ENCODE peak calls at places on chromosome 19, in four cellular contexts. G is stimulated activated CD8-positive, alpha-beta memory T cell treated with anti-CD3 and anti-CD28 coated beads, Interleukin-15, amount 100 ng/mL, for 24 hours; V is activated naive CD4-positive, alpha-beta T cell treated with anti-CD3 and anti-CD28 coated beads, Interleukin-2, amount 10 ng/mL, durations not matched to agents 7 days and 5 days; S is A549. O is an unnamed sample.
A peak's percentile ranks its signal among the peaks of the same experiment; 100 is the strongest.

GRCh38 chr19:55196803-55197202 is 12.5 kb downstream of the PTPRH start:
- DNase-seq in G (no peak), V (no peak), S (peak; percentile 64), O (no peak)

GRCh38 chr19:56301152-56301551 is 13.5 kb downstream of the ZSCAN5A start:
- DNase-seq in G (no peak), V (no peak), S (no peak), O (no peak)

GRCh38 chr19:12943437-12944044 is 2.1 kb upstream of the RAD23A start:
- DNase-seq in G (no peak), V (no peak), S (no peak), O (no peak)

GRCh38 chr19:45852941-45853340 is 10.0 kb downstream of the SYMPK start:
- DNase-seq in G (no peak), V (no peak), S (no peak), O (no peak)

GRCh38 chr19:44912854-44913253 is 1.6 kb upstream of the APOC1 start:
- DNase-seq in G (no peak), V (no peak), S (no peak), O (no peak)

GRCh38 chr19:55146648-55147218 is 2.3 kb downstream of the TNNT1 start:
- DNase-seq in G (no peak), V (no peak), S (peak; percentile 85), O (no peak)

GRCh38 chr19:21593008-21593427 is 87.6 kb downstream of the ZNF429 start:
- DNase-seq in G (no peak), V (no peak), S (no peak), O (no peak)

GRCh38 chr19:40398417-40399056 is 8.6 kb upstream of the HIPK4 start:
- DNase-seq in G (peak; percentile 21), V (peak; percentile 80), S (peak; percentile 57), O (no peak)

GRCh38 chr19:1014161-1015060 is 6.5 kb downstream of the TMEM259 start:
- DNase-seq in G (no peak), V (no peak), S (no peak), O (no peak)

GRCh38 chr19:18203408-18203862 is 407 bp downstream of the RAB3A start:
- DNase-seq in G (no peak), V (peak; percentile 71), S (no peak), O (no peak)

GRCh38 chr19:11451942-11452813 is 16.7 kb downstream of the PRKCSH start:
- DNase-seq in G (no peak), V (no peak), S (no peak), O (no peak)

GRCh38 chr19:15180451-15181390 is 20.1 kb downstream of the NOTCH3 start:
- DNase-seq in G (no peak), V (no peak), S (no peak), O (no peak)

GRCh38 chr19:10516671-10517286 is 468 bp downstream of the S1PR5 start:
- DNase-seq in G (no peak), V (peak; percentile 23), S (no peak), O (no peak)

GRCh38 chr19:44003461-44004134 is 841 bp downstream of the ZNF230 start:
- DNase-seq in G (no peak), V (peak; percentile 28), S (no peak), O (peak; percentile 8)

GRCh38 chr19:50723069-50723468 is at the start of gene CLEC11A:
- DNase-seq in G (no peak), V (no peak), S (no peak), O (peak; percentile 63)

GRCh38 chr19:507286-508203 is at the start of gene TPGS1:
- DNase-seq in G (peak; percentile 66), V (peak; percentile 91), S (peak; percentile 75), O (peak; percentile 70)

GRCh38 chr19:29644179-29644578 is 21.1 kb upstream of the PLEKHF1 start:
- DNase-seq in G (no peak), V (no peak), S (no peak), O (no peak)

GRCh38 chr19:14103310-14103709 is 12.8 kb upstream of the SAMD1 start:
- DNase-seq in G (no peak), V (no peak), S (no peak), O (no peak)

GRCh38 chr19:47854459-47854858 is 4.6 kb upstream of the TPRX2 start:
- DNase-seq in G (no peak), V (no peak), S (no peak), O (peak; percentile 12)

GRCh38 chr19:15779756-15780476 is 7.5 kb upstream of the OR10H5 start:
- DNase-seq in G (no peak), V (no peak), S (peak; percentile 12), O (no peak)